ENCODE peak calls at places on chromosome 9, in four cellular contexts. P, J, G and O are unnamed samples.
A peak's percentile ranks its signal among the peaks of the same experiment; 100 is the strongest.

GRCh38 chr9:94584555-94584954 is 9.1 kb downstream of the FBP2 start:
- DNase-seq in G (no peak), J (no peak), P (no peak), O (no peak)

GRCh38 chr9:134337469-134337868 is 11.2 kb downstream of the RXRA start:
- DNase-seq in P (no peak), J (no peak), G (no peak), O (no peak)

GRCh38 chr9:19127881-19128719 is 808 bp upstream of the PLIN2 start:
- DNase-seq in P (no peak), G (no peak), J (no peak), O (peak; percentile 57)

GRCh38 chr9:136494531-136495215 is 11.8 kb upstream of the SEC16A start:
- DNase-seq in G (no peak), P (no peak), J (no peak), O (no peak)

GRCh38 chr9:21558627-21559401 is 76.7 kb upstream of the IFNE start:
- DNase-seq in J (no peak), P (no peak), G (no peak), O (peak; percentile 22)

GRCh38 chr9:93601666-93602065 is 25.3 kb downstream of the PHF2 start:
- DNase-seq in P (no peak), G (no peak), J (no peak), O (no peak)

GRCh38 chr9:106969696-106970095 is 106.7 kb downstream of the ZNF462 start:
- DNase-seq in G (no peak), J (no peak), P (no peak), O (no peak)

GRCh38 chr9:117782931-117783788 is 79.0 kb downstream of the TLR4 start:
- DNase-seq in P (no peak), G (peak; percentile 23), J (peak; percentile 31), O (peak; percentile 81)

GRCh38 chr9:137776306-137776995 is 101.1 kb upstream of the CACNA1B start:
- DNase-seq in J (no peak), G (no peak), P (no peak), O (no peak)

GRCh38 chr9:103942171-103942570 is 151.9 kb upstream of the SMC2 start:
- DNase-seq in J (no peak), G (no peak), P (no peak), O (no peak)

GRCh38 chr9:85192750-85193149 is 523.2 kb downstream of the NTRK2 start:
- DNase-seq in J (no peak), P (no peak), G (no peak), O (no peak)

GRCh38 chr9:86387376-86387775 is 33.2 kb upstream of the TUT7 start:
- DNase-seq in G (no peak), J (no peak), P (no peak), O (no peak)

GRCh38 chr9:22307013-22307711 is 139.5 kb upstream of the DMRTA1 start:
- DNase-seq in P (no peak), J (no peak), G (peak; percentile 43), O (peak; percentile 13)

GRCh38 chr9:16329699-16330113 is 540.8 kb downstream of the BNC2 start:
- DNase-seq in G (no peak), P (no peak), J (no peak), O (no peak)

GRCh38 chr9:7976167-7976755 is 176.7 kb upstream of the DMAC1 start:
- DNase-seq in P (no peak), G (no peak), J (peak; percentile 89), O (no peak)

GRCh38 chr9:112554516-112554915 is 67.9 kb downstream of the KIAA1958 start:
- DNase-seq in P (no peak), J (no peak), G (no peak), O (no peak)

GRCh38 chr9:18778846-18779245 is 254.2 kb downstream of the SAXO1 start:
- DNase-seq in G (no peak), J (no peak), P (no peak), O (no peak)

DNA sequence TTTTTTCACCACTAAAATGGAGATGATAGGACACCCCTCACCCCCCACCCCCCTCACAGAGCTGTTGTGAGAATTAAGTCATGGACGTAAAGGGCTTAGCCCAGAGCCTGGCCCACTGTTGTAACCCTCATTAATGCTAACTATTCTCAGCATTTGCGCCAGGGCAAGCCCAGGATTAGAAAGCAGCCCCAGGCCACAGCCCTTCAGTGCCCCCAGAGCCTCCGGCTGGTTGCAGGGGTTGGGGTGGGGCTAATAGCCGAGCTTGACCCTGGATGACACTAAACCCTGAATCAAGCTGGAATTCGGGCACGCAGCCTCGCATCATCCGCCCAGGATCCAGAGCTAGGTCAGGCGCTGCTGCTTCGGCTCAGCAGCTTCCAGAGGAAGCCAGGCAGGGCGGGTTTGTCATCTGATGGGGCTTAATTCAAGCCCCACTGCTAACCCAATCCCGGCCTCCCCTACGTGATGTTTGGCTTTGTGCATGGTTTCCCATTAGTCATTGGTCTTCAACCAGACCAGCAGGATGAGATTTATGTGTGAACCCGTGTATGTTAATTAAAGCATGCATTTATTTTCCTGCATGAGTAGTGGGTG is 1.2 kb upstream of the MEGF9 start:
- DNase-seq in G (no peak), P (no peak), J (no peak), O (peak; percentile 43)
- TF ChIP-seq MAX in G (no peak), P (no peak), J (no peak), O (no peak)

GRCh38 chr9:23342296-23342695 is 483.7 kb downstream of the ELAVL2 start:
- DNase-seq in J (no peak), G (peak; percentile 69), P (no peak), O (no peak)
- TF ChIP-seq NR2C2 in J (no peak), G (no peak), P (no peak), O (no peak)

DNA sequence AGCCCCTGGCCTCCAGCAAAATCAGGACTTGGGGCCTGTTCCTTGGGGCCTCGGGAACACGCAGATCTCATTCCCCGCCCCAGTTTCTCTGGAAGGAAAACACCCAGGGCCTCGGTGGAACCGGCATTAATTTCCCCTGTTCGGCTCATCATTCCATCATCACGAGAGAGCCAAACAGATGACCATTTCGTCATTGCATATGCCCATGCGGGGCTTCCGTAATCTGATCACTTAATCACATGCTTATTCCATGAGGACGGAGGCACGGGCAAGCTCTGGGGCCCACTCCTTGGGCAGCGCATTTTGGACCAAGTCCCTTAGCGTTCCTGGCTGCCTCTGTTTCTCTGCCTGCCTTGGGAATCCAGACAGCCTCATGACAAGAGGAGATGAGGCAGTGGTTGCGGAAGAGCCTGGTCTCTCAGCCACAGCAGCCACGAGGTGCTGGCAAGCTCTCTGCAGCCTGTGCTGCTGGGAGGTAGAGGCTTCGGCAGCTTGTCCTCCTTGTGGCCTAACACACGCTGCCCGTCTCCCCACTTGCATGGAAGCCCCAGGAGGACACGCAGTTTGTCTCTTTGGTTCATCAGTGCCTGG is 65.0 kb upstream of the IER5L start:
- DNase-seq in J (no peak), G (no peak), P (no peak), O (no peak)
- TF ChIP-seq MAX in J (no peak), G (no peak), P (no peak), O (no peak)

DNA sequence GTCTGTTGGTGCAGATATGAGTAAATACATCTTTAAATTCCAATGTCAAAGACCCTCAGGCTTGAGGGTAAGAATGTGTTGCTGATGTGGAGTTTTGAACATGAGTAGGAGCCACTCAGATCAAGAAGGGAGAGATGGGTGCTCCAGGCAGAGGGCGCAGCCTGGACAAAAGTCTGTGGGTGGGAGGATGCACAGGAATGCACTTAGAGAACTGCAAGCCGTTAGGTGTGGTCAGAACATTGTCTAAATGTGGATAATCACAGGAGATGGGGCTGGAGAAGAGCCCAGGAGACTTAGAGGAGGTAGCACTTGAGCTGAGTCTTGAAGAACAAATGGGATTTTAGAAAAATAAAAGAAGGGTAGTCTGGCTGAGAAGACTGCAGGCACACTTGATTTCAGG is 255.5 kb downstream of the PAPPA start:
- DNase-seq in J (no peak), P (no peak), G (no peak), O (no peak)
- TF ChIP-seq NR2C2 in J (no peak), P (no peak), G (no peak), O (no peak)

DNA sequence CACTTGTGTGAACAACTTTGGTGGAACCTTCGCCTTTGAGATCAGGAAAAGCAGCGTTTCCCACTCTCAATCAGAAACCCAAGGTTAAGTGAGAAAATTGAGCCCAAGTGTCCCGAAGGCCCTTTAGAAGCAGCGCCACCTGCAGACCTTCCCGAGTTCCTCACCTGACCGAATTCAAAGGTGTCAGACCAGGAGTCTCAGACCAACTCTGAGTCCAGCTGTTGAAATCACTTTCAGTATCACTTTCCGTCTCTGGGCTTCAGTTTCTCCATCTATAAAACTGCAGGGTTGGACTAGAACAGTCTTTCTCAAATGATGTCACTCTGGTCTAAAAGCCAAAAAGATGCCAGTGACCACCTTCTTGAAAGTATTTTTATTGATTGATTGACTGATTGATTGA is 31.7 kb upstream of the GRHPR start:
- DNase-seq in P (peak; percentile 71), J (peak; percentile 89), G (peak; percentile 30), O (peak; percentile 75)
- TF ChIP-seq MAX in P (no peak), J (no peak), G (no peak), O (no peak)

GRCh38 chr9:36148652-36149051 is 12.1 kb downstream of the GLIPR2 start:
- DNase-seq in J (peak; percentile 76), G (peak; percentile 63), P (peak; percentile 53), O (no peak)
- TF ChIP-seq NR2C2 in J (no peak), G (no peak), P (no peak), O (no peak)

GRCh38 chr9:75087279-75087823 is 604 bp downstream of the NMRK1 start:
- DNase-seq in J (peak; percentile 57), G (peak; percentile 21), P (no peak), O (no peak)
- TF ChIP-seq MAX in J (no peak), G (peak; percentile 12), P (no peak), O (no peak)

GRCh38 chr9:91658513-91659105 is 235.0 kb upstream of the NFIL3 start:
- DNase-seq in G (no peak), P (no peak), J (no peak), O (no peak)
- TF ChIP-seq NR2C2 in G (no peak), P (no peak), J (no peak), O (no peak)

GRCh38 chr9:78296893-78297671 is at the start of gene PSAT1:
- DNase-seq in P (peak; percentile 96), G (peak; percentile 94), J (peak; percentile 72), O (peak; percentile 96)

GRCh38 chr9:78298046-78298511 is 1.2 kb downstream of the PSAT1 start:
- DNase-seq in J (no peak), G (peak; percentile 28), P (peak; percentile 71), O (peak; percentile 41)

GRCh38 chr9:78296208-78296892 is 575 bp upstream of the PSAT1 start:
- DNase-seq in P (no peak), J (no peak), G (peak; percentile 62), O (peak; percentile 47)

GRCh38 chr9:78295731-78296130 is 1.2 kb upstream of the PSAT1 start:
- DNase-seq in P (no peak), G (peak; percentile 64), J (no peak), O (no peak)

DNA sequence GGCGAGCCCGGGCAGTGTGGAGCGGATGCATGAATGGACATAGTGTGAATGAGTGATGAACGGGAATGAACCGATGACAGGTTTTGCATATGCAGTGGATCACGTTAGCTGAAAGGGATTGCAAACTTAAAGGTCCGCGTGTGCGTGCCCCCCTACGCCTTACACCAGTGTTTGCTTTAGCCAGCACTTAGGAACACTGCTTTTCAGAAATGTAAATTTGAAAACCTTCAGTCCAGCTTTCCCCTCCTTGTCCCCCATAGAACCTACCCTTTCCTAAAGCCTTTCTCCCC is 692 bp downstream of the PSAT1 start:
- DNase-seq in J (no peak), G (no peak), P (no peak), O (no peak)
- TF ChIP-seq MAX in J (no peak), G (no peak), P (no peak), O (no peak)